ENCODE peak calls at places on chromosome 21, in four cellular contexts. H, C, Y and I are unnamed samples.

GRCh38 chr21:35179990-35180557 is 131.0 kb upstream of the RUNX1 start:
- DNase-seq in H (no peak), C (no peak), Y (peak), I (no peak)

GRCh38 chr21:17818158-17819113 is 720 bp downstream of the C21orf91 start:
- DNase-seq in H (peak), C (peak), Y (peak), I (peak)

GRCh38 chr21:25568230-25568629 is 39.1 kb downstream of the MRPL39 start:
- DNase-seq in H (peak), C (no peak), Y (peak), I (peak)

GRCh38 chr21:42247716-42248115 is 28.8 kb downstream of the ABCG1 start:
- DNase-seq in H (peak), C (no peak), Y (no peak), I (no peak)

GRCh38 chr21:38170705-38171682 is 85.8 kb upstream of the KCNJ15 start:
- DNase-seq in H (no peak), C (no peak), Y (peak), I (no peak)

GRCh38 chr21:32309906-32310460 is 11.3 kb downstream of the MRAP start:
- DNase-seq in H (no peak), C (no peak), Y (no peak), I (no peak)

GRCh38 chr21:38092033-38092432 is 164.8 kb upstream of the KCNJ15 start:
- DNase-seq in H (no peak), C (no peak), Y (no peak), I (no peak)

GRCh38 chr21:44874497-44875331 is 1.2 kb upstream of the PTTG1IP start:
- DNase-seq in H (peak), C (no peak), Y (peak), I (peak)

GRCh38 chr21:45818904-45819285 is 162.7 kb upstream of the COL6A1 start:
- DNase-seq in H (no peak), C (no peak), Y (peak), I (peak)

GRCh38 chr21:37849703-37850102 is 66.6 kb downstream of the KCNJ6 start:
- DNase-seq in H (no peak), C (no peak), Y (peak), I (no peak)

GRCh38 chr21:45055861-45056260 is 18.5 kb upstream of the ADARB1 start:
- DNase-seq in H (no peak), C (no peak), Y (no peak), I (no peak)